ENCODE peak calls at places on chromosomes 1 and 21, in six cellular contexts. R is mammary epithelial cell; M is CD4-positive, alpha-beta memory T cell; Z is AG09309; U is sigmoid colon; D is fibroblast of mammary gland. P is an unnamed sample.

GRCh38 chr21:31397515-31397926 is 53.5 kb upstream of the TIAM1 start:
- DNase-seq in R (peak), M (no peak), Z (no peak), U (no peak), D (no peak), P (no peak)

GRCh38 chr1:169546087-169546995 is 39.9 kb downstream of the F5 start:
- DNase-seq in R (peak), M (peak), Z (peak), U (peak), D (peak), P (peak)

GRCh38 chr21:35764077-35764476 is 296.2 kb downstream of the SETD4 start:
- DNase-seq in R (no peak), M (no peak), Z (no peak), U (no peak), D (no peak), P (no peak)

GRCh38 chr1:185441608-185442007 is 124.6 kb upstream of the IVNS1ABP start:
- DNase-seq in R (peak), M (no peak), Z (peak), U (no peak), D (peak), P (peak)

GRCh38 chr1:116356067-116356466 is 17.0 kb upstream of the ATP1A1 start:
- DNase-seq in R (no peak), M (no peak), Z (no peak), U (no peak), D (no peak), P (no peak)

GRCh38 chr1:6918286-6918907 is 133.1 kb downstream of the CAMTA1 start:
- DNase-seq in R (peak), M (no peak), Z (no peak), U (no peak), D (no peak), P (peak)

GRCh38 chr1:65068202-65069011 is 79.6 kb upstream of the AK4 start:
- DNase-seq in R (peak), M (peak), Z (no peak), U (no peak), D (peak), P (no peak)

GRCh38 chr1:59446257-59446901 is 149.5 kb downstream of the FGGY start:
- DNase-seq in R (peak), M (no peak), Z (peak), U (peak), D (peak), P (peak)

GRCh38 chr1:228648647-228649383 is 86.5 kb upstream of the RHOU start:
- DNase-seq in R (no peak), M (no peak), Z (no peak), U (no peak), D (no peak), P (no peak)
- H3K4me3 ChIP-seq in R (peak), M (no peak), Z (peak), U (no peak), D (peak), P (no peak)

GRCh38 chr1:246989901-246990300 is 18.0 kb downstream of the ZNF695 start:
- DNase-seq in R (no peak), M (no peak), Z (no peak), U (no peak), D (no peak), P (no peak)
- H3K4me3 ChIP-seq in R (no peak), M (no peak), Z (no peak), U (no peak), D (no peak), P (no peak)

GRCh38 chr21:42525228-42525604 is 11.6 kb downstream of the SLC37A1 start:
- DNase-seq in R (peak), M (no peak), Z (no peak), U (peak), D (peak), P (peak)
- H3K4me3 ChIP-seq in R (no peak), M (no peak), Z (no peak), U (peak), D (no peak), P (no peak)

DNA sequence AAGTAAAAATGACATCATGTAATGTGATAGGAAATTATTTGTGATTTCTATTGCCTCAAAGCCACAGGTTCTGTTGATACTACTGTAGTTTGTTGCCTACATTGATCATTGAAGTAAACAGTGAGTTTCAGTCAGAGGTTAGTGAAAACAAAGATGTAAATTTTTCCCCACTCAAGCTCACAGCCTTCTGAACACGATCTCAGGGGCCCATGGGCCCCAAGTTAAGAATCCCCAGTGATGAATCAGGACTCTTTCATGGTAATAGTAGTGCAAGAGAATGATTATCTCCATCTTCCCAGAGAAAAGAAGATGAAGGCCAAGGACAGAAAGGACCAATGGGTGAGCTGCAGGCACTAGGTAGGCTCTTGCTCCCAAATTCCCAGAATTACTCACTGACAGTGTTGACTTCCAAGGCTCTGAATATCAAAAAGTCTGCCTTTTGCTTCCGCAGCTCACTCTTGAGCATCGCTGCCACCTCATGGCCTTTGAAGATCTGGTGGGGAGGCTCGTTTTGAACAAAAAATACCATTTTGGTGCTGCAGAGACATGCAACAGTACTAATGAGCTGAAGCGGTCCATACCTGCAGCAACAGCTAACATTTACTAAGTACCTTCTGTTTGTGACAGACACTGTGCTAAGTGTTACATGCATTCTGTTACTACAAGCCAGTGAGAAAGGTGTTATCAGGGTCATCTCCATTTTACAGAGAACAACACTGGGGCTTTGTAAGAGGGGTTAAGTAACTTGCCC is 113.3 kb downstream of the KIAA0319L start:
- DNase-seq in R (no peak), M (no peak), Z (no peak), U (no peak), D (peak), P (no peak)
- H3K4me3 ChIP-seq in R (no peak), M (no peak), Z (no peak), U (no peak), D (no peak), P (no peak)

GRCh38 chr1:234078143-234078542 is 173.7 kb downstream of the SLC35F3 start:
- DNase-seq in R (no peak), M (no peak), Z (no peak), U (no peak), D (no peak), P (no peak)

GRCh38 chr1:234089396-234089795 is 184.9 kb downstream of the SLC35F3 start:
- DNase-seq in R (no peak), M (no peak), Z (no peak), U (no peak), D (no peak), P (no peak)

GRCh38 chr1:234079896-234080295 is 175.4 kb downstream of the SLC35F3 start:
- DNase-seq in R (no peak), M (no peak), Z (no peak), U (no peak), D (no peak), P (no peak)

DNA sequence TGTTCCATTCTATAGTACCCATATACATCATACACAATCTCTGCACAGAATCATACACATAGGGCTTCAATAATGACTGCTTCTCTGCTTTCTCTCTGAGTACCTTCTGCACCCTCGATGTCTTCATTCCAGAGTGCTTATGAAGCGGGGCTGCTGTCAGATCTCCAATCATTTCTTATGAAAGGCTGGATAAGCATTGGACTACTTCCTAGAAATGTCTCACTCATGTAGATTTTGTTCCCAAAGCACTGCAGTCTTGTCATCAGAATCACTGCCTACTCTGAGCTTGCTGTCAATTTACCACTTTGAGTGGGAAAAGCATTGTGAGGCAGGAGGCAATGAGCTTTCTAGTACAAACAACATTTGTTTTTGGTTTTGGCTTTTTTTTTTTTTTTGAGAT is 179.0 kb downstream of the SLC35F3 start:
- DNase-seq in R (no peak), M (no peak), Z (no peak), U (no peak), D (no peak), P (no peak)
- H3K4me3 ChIP-seq in R (no peak), M (no peak), Z (no peak), U (no peak), D (no peak), P (no peak)

P was measured in epithelial cell of esophagus.